ENCODE peak calls at places on chromosomes 5 and 9, in five cellular contexts. P is HEK293T; X is LoVo; Z is Ammon's horn; W is activated effector memory CD4-positive, alpha-beta T cell treated with anti-CD3 and anti-CD28 coated beads, Interleukin-2, amount 50 U/mL, for 16 hours. I is an unnamed sample.

GRCh38 chr5:149913449-149914419 is 30.9 kb downstream of the PDE6A start:
- DNase-seq in P (no peak), X (no peak), Z (no peak), W (no peak), I (no peak)

GRCh38 chr5:150613991-150614650 is 26.3 kb upstream of the SYNPO start:
- DNase-seq in P (peak; percentile 31), X (no peak), Z (no peak), W (no peak), I (no peak)

GRCh38 chr5:130762031-130762430 is 403.0 kb downstream of the HINT1 start:
- DNase-seq in P (no peak), X (no peak), Z (no peak), W (no peak), I (no peak)

GRCh38 chr9:105233836-105234235 is 10.6 kb upstream of the SLC44A1 start:
- DNase-seq in P (no peak), X (no peak), Z (no peak), W (no peak), I (no peak)

GRCh38 chr5:73233461-73234151 is 60.6 kb downstream of the TMEM174 start:
- DNase-seq in P (no peak), X (no peak), Z (no peak), W (no peak), I (no peak)

GRCh38 chr5:56696900-56697299 is 118.4 kb upstream of the MAP3K1 start:
- DNase-seq in P (no peak), X (no peak), Z (no peak), W (no peak), I (no peak)

GRCh38 chr9:74236857-74237256 is 260.3 kb upstream of the RORB start:
- DNase-seq in P (no peak), X (no peak), Z (no peak), W (no peak), I (no peak)

GRCh38 chr9:89440046-89440445 is 57.9 kb downstream of the SEMA4D start:
- DNase-seq in P (no peak), X (no peak), Z (no peak), W (no peak), I (no peak)

GRCh38 chr5:136724161-136724560 is 358.8 kb upstream of the TRPC7 start:
- DNase-seq in P (no peak), X (no peak), Z (no peak), W (no peak), I (no peak)

GRCh38 chr5:6291961-6292360 is 86.4 kb downstream of the MED10 start:
- DNase-seq in P (no peak), X (peak; percentile 48), Z (no peak), W (no peak), I (no peak)

I was measured in mesenteric fat pad.